ENCODE peak calls at places on chromosomes 5 and 9, in seven cellular contexts. C is PC-3, Q is WTC11, G is neural crest cell, O is AG04449, T is dorsolateral prefrontal cortex, Z is kidney. L is an unnamed sample.

GRCh38 chr9:77594963-77595362 is 53.2 kb downstream of the GNA14 start:
- DNase-seq in C (no peak), Q (no peak), G (no peak), O (no peak), T (no peak), Z (no peak), L (no peak)

GRCh38 chr5:74517700-74518099 is 122.8 kb downstream of the ENC1 start:
- DNase-seq in C (no peak), Q (no peak), G (no peak), O (peak), T (no peak), Z (no peak), L (no peak)

GRCh38 chr5:144325532-144325931 is 154.9 kb downstream of the KCTD16 start:
- DNase-seq in C (no peak), Q (no peak), G (no peak), O (no peak), T (no peak), Z (no peak), L (no peak)

GRCh38 chr5:10233505-10233904 is 16.2 kb downstream of the ATPSCKMT start:
- DNase-seq in C (peak), Q (peak), G (peak), O (peak), T (no peak), Z (no peak), L (peak)

GRCh38 chr9:97689401-97689800 is 7.7 kb downstream of the XPA start:
- DNase-seq in C (peak), Q (no peak), G (no peak), O (no peak), T (no peak), Z (no peak), L (no peak)

GRCh38 chr9:129036923-129037766 is 719 bp downstream of the MIGA2 start:
- DNase-seq in C (no peak), Q (no peak), G (no peak), O (no peak), T (no peak), Z (no peak), L (no peak)

GRCh38 chr9:79617395-79617794 is 45.6 kb downstream of the TLE4 start:
- DNase-seq in C (no peak), Q (no peak), G (no peak), O (no peak), T (no peak), Z (no peak), L (no peak)

GRCh38 chr5:175824621-175825020 is 46.8 kb upstream of the CPLX2 start:
- DNase-seq in C (no peak), Q (no peak), G (no peak), O (no peak), T (peak), Z (no peak), L (no peak)

GRCh38 chr9:129399301-129399990 is 221.4 kb upstream of the IER5L start:
- DNase-seq in C (no peak), Q (no peak), G (no peak), O (no peak), T (no peak), Z (peak), L (no peak)

GRCh38 chr5:178274826-178275537 is 42.4 kb upstream of the PHYKPL start:
- DNase-seq in C (no peak), Q (no peak), G (no peak), O (no peak), T (no peak), Z (peak), L (no peak)

GRCh38 chr5:15480436-15480835 is 19.5 kb upstream of the FBXL7 start:
- DNase-seq in C (no peak), Q (no peak), G (no peak), O (no peak), T (no peak), Z (no peak), L (no peak)

GRCh38 chr5:84718377-84718776 is 333.7 kb upstream of the EDIL3 start:
- DNase-seq in C (no peak), Q (no peak), G (no peak), O (no peak), T (no peak), Z (no peak), L (no peak)

GRCh38 chr5:147445951-147446350 is 63.9 kb downstream of the DPYSL3 start:
- DNase-seq in C (no peak), Q (no peak), G (no peak), O (no peak), T (no peak), Z (no peak), L (no peak)

GRCh38 chr5:57368010-57368409 is 114.6 kb downstream of the ACTBL2 start:
- DNase-seq in C (peak), Q (no peak), G (no peak), O (no peak), T (no peak), Z (no peak), L (no peak)

GRCh38 chr5:116305899-116306298 is 221.1 kb downstream of the COMMD10 start:
- DNase-seq in C (no peak), Q (no peak), G (no peak), O (no peak), T (no peak), Z (no peak), L (no peak)

GRCh38 chr9:129617167-129617566 is 3.7 kb downstream of the C9orf50 start:
- DNase-seq in C (peak), Q (peak), G (no peak), O (no peak), T (no peak), Z (peak), L (no peak)

GRCh38 chr9:21559402-21560280 is 77.5 kb upstream of the IFNE start:
- DNase-seq in C (peak), Q (peak), G (peak), O (no peak), T (peak), Z (peak), L (peak)

GRCh38 chr5:61477788-61478187 is 145.7 kb downstream of the ZSWIM6 start:
- DNase-seq in C (no peak), Q (no peak), G (no peak), O (no peak), T (no peak), Z (no peak), L (no peak)

GRCh38 chr5:137491121-137491520 is 8.0 kb downstream of the SPOCK1 start:
- DNase-seq in C (peak), Q (no peak), G (no peak), O (no peak), T (no peak), Z (no peak), L (no peak)

GRCh38 chr5:81825237-81825636 is 74.3 kb upstream of the SSBP2 start:
- DNase-seq in C (peak), Q (no peak), G (no peak), O (peak), T (no peak), Z (no peak), L (no peak)

GRCh38 chr9:120389300-120389699 is 190.7 kb downstream of the CDK5RAP2 start:
- DNase-seq in C (no peak), Q (no peak), G (no peak), O (no peak), T (no peak), Z (no peak), L (no peak)

GRCh38 chr5:179378441-179379271 is 33.4 kb upstream of the ADAMTS2 start:
- DNase-seq in C (no peak), Q (no peak), G (no peak), O (peak), T (no peak), Z (peak), L (no peak)

GRCh38 chr5:53480474-53481353 is at the start of gene FST:
- DNase-seq in C (no peak), Q (peak), G (peak), O (no peak), T (no peak), Z (peak), L (peak)

GRCh38 chr5:102638316-102638715 is 116.8 kb upstream of the PAM start:
- DNase-seq in C (peak), Q (no peak), G (no peak), O (no peak), T (no peak), Z (no peak), L (no peak)

GRCh38 chr5:42756630-42757601 is at the start of gene CCDC152:
- DNase-seq in C (peak), Q (peak), G (no peak), O (no peak), T (no peak), Z (peak), L (no peak)

GRCh38 chr9:30536494-30536893 is 1847.9 kb upstream of the ACO1 start:
- DNase-seq in C (no peak), Q (no peak), G (no peak), O (no peak), T (no peak), Z (no peak), L (no peak)

GRCh38 chr5:151094054-151094858 is 13.4 kb upstream of the TNIP1 start:
- DNase-seq in C (peak), Q (no peak), G (no peak), O (no peak), T (no peak), Z (no peak), L (no peak)

GRCh38 chr5:151095341-151096000 is 14.6 kb upstream of the TNIP1 start:
- DNase-seq in C (no peak), Q (no peak), G (no peak), O (no peak), T (no peak), Z (peak), L (peak)

GRCh38 chr5:151092750-151093149 is 11.9 kb upstream of the TNIP1 start:
- DNase-seq in C (peak), Q (no peak), G (no peak), O (peak), T (no peak), Z (no peak), L (no peak)

GRCh38 chr5:151094861-151095260 is 14.0 kb upstream of the TNIP1 start:
- DNase-seq in C (no peak), Q (no peak), G (no peak), O (no peak), T (no peak), Z (no peak), L (no peak)

DNA sequence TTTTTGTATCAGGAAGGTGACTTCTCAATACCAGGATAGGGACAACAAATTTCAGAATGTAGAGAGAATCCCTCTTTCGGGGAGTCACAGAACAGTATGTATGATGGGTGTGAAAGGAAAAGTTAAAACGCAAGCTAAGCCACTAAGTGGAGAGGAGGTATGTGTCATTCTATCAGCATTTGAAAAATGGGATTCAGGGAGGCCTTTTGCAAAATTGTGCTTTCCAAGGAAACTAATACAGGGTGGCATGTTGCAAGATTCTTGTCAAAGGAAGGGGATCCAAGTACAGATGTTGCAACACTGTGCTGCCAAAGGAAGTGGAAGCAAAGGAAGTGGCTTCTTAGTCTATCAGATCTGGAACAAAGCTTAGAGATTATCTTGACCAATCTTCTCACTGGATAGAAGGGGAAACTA is 12.6 kb upstream of the TNIP1 start:
- DNase-seq in C (peak), Q (no peak), G (no peak), O (peak), T (no peak), Z (no peak), L (no peak)
- TF ChIP-seq CTCF in C (no peak), Q (no peak), G (no peak), O (no peak), T (no peak), Z (no peak), L (no peak)

GRCh38 chr5:123170816-123171345 is 81.8 kb downstream of the PRDM6 start:
- DNase-seq in C (no peak), Q (no peak), G (no peak), O (no peak), T (no peak), Z (no peak), L (no peak)

GRCh38 chr5:123178693-123179092 is 89.7 kb downstream of the PRDM6 start:
- DNase-seq in C (no peak), Q (no peak), G (no peak), O (no peak), T (no peak), Z (no peak), L (no peak)

GRCh38 chr5:123176224-123176937 is 87.3 kb downstream of the PRDM6 start:
- DNase-seq in C (no peak), Q (no peak), G (no peak), O (no peak), T (no peak), Z (no peak), L (no peak)

GRCh38 chr5:123176938-123177275 is 87.9 kb downstream of the PRDM6 start:
- DNase-seq in C (no peak), Q (no peak), G (no peak), O (no peak), T (no peak), Z (no peak), L (no peak)

DNA sequence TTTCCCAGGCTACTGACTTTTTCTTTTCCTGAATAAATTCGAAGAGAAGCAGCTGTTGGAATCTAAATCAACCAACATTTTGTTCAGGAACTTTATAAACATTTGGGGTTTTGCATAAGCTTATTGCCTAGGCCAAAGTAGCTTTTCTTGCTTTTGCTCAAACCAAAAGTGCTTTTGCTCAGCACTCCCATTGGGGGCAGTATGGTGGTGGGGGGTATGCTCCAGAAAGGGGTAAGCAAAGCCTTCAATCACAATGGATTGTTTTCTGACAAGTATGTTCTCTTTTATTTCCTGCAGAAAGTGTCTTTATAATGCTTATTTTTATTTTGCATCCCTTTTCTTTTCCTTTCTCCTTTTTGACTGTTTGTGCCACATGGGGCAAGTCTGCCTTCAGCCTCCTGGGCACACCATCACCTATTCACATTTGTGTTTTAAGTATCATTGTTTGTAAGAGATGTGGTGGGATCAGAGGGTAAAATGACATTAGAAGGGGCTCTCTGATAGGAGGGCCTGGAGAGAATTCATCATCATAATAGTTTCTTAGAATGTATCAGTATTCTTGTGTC is 86.0 kb downstream of the PRDM6 start:
- DNase-seq in C (no peak), Q (peak), G (no peak), O (no peak), T (no peak), Z (no peak), L (no peak)
- TF ChIP-seq CTCF in C (no peak), Q (no peak), G (no peak), O (no peak), T (no peak), Z (no peak), L (no peak)

GRCh38 chr5:126300293-126300692 is 122.9 kb upstream of the GRAMD2B start:
- DNase-seq in C (no peak), Q (no peak), G (no peak), O (no peak), T (no peak), Z (no peak), L (no peak)
- TF ChIP-seq CTCF in C (peak), Q (no peak), G (no peak), O (no peak), T (peak), Z (no peak), L (no peak)

GRCh38 chr9:37430841-37431597 is 8.5 kb downstream of the GRHPR start:
- DNase-seq in C (no peak), Q (peak), G (peak), O (no peak), T (peak), Z (no peak), L (no peak)
- TF ChIP-seq CTCF in C (no peak), Q (no peak), G (no peak), O (no peak), T (peak), Z (no peak), L (no peak)

GRCh38 chr5:37375091-37375490 is 4.0 kb upstream of the WDR70 start:
- DNase-seq in C (no peak), Q (no peak), G (no peak), O (no peak), T (no peak), Z (no peak), L (no peak)
- TF ChIP-seq CTCF in C (no peak), Q (no peak), G (no peak), O (no peak), T (no peak), Z (no peak), L (no peak)

DNA sequence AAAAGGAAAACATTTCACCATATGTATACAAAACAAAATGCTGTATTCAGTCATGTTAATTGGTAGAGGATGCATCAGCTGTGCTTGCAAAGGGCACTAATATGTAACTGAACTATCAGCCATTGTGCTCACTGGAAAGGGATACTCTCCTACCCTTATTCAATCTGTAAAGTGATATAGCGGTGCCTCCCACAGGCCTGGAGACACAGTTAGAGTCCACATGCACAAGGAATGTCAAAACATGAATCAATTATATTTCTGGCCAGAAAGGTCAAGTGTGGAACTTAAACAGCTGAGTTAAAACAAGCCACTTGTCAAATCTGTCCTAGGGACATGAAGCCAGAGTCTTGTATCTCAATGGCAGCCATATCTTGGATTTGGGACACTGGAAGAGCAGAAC is 71.2 kb upstream of the IZUMO3 start:
- DNase-seq in C (no peak), Q (no peak), G (no peak), O (no peak), T (no peak), Z (no peak), L (peak)
- TF ChIP-seq CTCF in C (no peak), Q (no peak), G (no peak), O (no peak), T (no peak), Z (no peak), L (no peak)

GRCh38 chr5:7393921-7394799 is 1.8 kb upstream of the ADCY2 start:
- DNase-seq in C (no peak), Q (peak), G (no peak), O (no peak), T (no peak), Z (no peak), L (no peak)

GRCh38 chr5:7394889-7395431 is 978 bp upstream of the ADCY2 start:
- DNase-seq in C (no peak), Q (peak), G (peak), O (no peak), T (no peak), Z (no peak), L (peak)

GRCh38 chr5:7391688-7392400 is 4.1 kb upstream of the ADCY2 start:
- DNase-seq in C (no peak), Q (no peak), G (no peak), O (no peak), T (no peak), Z (no peak), L (no peak)

GRCh38 chr5:7391215-7391614 is 4.7 kb upstream of the ADCY2 start:
- DNase-seq in C (peak), Q (no peak), G (no peak), O (no peak), T (no peak), Z (no peak), L (no peak)

GRCh38 chr5:7392401-7393024 is 3.4 kb upstream of the ADCY2 start:
- DNase-seq in C (peak), Q (no peak), G (peak), O (no peak), T (no peak), Z (no peak), L (peak)
- TF ChIP-seq CTCF in C (peak), Q (peak), G (peak), O (peak), T (peak), Z (peak), L (peak)

GRCh38 chr5:170223349-170223748 is 9.4 kb upstream of the C5orf58 start:
- DNase-seq in C (no peak), Q (no peak), G (no peak), O (no peak), T (no peak), Z (no peak), L (no peak)

GRCh38 chr5:170225326-170226137 is 7.3 kb upstream of the C5orf58 start:
- DNase-seq in C (peak), Q (peak), G (peak), O (no peak), T (peak), Z (peak), L (peak)

GRCh38 chr5:170226661-170227060 is 6.1 kb upstream of the C5orf58 start:
- DNase-seq in C (no peak), Q (no peak), G (no peak), O (no peak), T (no peak), Z (no peak), L (no peak)

GRCh38 chr5:170223906-170224305 is 8.9 kb upstream of the C5orf58 start:
- DNase-seq in C (no peak), Q (no peak), G (no peak), O (no peak), T (no peak), Z (no peak), L (no peak)

DNA sequence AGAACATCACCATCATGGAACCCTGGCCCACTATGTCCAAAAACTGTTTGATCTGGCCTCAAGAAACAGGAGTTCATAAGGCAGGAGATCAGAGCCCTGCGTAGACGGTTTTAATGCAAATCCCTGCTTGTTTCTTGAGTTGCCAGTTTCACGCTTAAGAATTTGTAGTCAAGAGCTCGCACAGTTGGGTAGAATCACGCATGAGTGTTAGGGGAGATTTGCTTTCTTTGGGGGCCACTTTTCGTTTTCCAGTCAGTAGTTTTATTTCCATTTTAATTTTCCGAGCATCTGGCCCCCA is 6.7 kb upstream of the C5orf58 start:
- DNase-seq in C (no peak), Q (no peak), G (no peak), O (no peak), T (no peak), Z (no peak), L (no peak)
- TF ChIP-seq CTCF in C (no peak), Q (no peak), G (no peak), O (no peak), T (no peak), Z (no peak), L (no peak)

DNA sequence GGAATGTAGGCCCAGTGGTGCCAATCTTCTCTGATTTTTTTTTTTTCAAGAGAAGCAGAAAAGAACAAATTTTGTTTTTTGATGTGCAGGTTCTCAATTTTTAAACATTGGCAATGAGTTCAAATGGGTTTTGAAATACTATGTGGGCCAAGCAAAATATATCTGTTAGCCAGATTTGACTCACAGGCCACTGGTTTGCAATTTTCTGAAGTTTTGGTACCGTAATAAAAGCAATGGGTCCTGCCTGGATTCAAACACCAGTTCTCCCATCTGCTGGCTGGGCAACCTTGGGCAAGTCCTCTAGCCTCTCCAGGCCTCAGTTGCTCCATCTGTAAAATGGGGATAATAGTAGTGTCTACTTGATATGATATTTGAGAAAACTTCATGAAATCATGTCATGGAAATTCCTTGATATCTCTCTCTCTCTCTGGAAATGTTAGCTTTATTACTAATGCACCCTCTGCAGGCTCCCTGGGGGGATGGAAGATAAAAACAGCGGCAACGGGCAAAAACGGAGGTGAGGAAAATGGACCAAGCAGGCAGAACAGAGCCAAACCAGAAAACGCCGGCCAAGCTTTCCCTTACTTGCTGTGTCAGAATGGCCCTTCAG is 63.4 kb downstream of the SMIM23 start:
- DNase-seq in C (no peak), Q (no peak), G (no peak), O (no peak), T (no peak), Z (no peak), L (no peak)
- TF ChIP-seq CTCF in C (no peak), Q (no peak), G (no peak), O (no peak), T (no peak), Z (no peak), L (no peak)

L was measured in nephron progenitor cell.